ENCODE peak calls at places on chromosomes 2 and 18, in four cellular contexts. D, G, B and W are unnamed samples. For H3K4me1, the result is how much of the 10 kb centered on the place peaks cover.

GRCh38 chr18:8167036-8167435 is 442.2 kb upstream of the RAB12 start:
- DNase-seq in D (no peak), G (no peak), B (no peak), W (no peak)

GRCh38 chr2:45776160-45776955 is 124.9 kb downstream of the PRKCE start:
- DNase-seq in B (no peak), D (no peak), G (no peak), W (no peak)

GRCh38 chr2:237673130-237673921 is 45.9 kb downstream of the LRRFIP1 start:
- DNase-seq in D (no peak), B (peak), G (peak), W (peak)

GRCh38 chr18:54140641-54141040 is 83.8 kb downstream of the MBD2 start:
- DNase-seq in G (no peak), D (no peak), B (no peak), W (no peak)

GRCh38 chr2:98148968-98149697 is 62.2 kb downstream of the VWA3B start:
- DNase-seq in G (no peak), B (no peak), D (no peak), W (no peak)

GRCh38 chr2:12044857-12045256 is 298.4 kb downstream of the LPIN1 start:
- DNase-seq in D (no peak), B (no peak), G (no peak), W (no peak)

GRCh38 chr18:34870916-34871315 is 160.8 kb downstream of the DTNA start:
- DNase-seq in G (no peak), B (no peak), D (no peak), W (no peak)

GRCh38 chr2:34936089-34936488 is 1337.0 kb upstream of the FAM98A start:
- DNase-seq in B (no peak), D (peak), G (no peak), W (no peak)

GRCh38 chr2:233756429-233757081 is 3.5 kb upstream of the UGT1A1 start:
- DNase-seq in B (no peak), D (no peak), G (no peak), W (no peak)

GRCh38 chr2:20664071-20664390 is 2.9 kb upstream of the GDF7 start:
- DNase-seq in G (no peak), D (no peak), B (no peak), W (no peak)

GRCh38 chr18:42047721-42048120 is 92.7 kb downstream of the PIK3C3 start:
- DNase-seq in G (no peak), D (no peak), B (no peak), W (no peak)

GRCh38 chr2:101873543-101873942 is 118.2 kb upstream of the IL1R2 start:
- DNase-seq in G (no peak), B (no peak), D (no peak), W (no peak)

GRCh38 chr2:44713170-44713569 is 228.3 kb upstream of the SIX3 start:
- DNase-seq in G (no peak), D (no peak), B (no peak), W (no peak)

GRCh38 chr18:22207022-22207758 is 37.8 kb downstream of the GATA6 start:
- DNase-seq in G (no peak), D (no peak), B (no peak), W (no peak)

GRCh38 chr2:158144914-158145625 is 43.4 kb downstream of the UPP2 start:
- DNase-seq in B (no peak), G (no peak), D (no peak), W (no peak)

GRCh38 chr2:207528980-207529329 is 807 bp upstream of the CREB1 start:
- DNase-seq in D (no peak), G (no peak), B (peak), W (no peak)

GRCh38 chr18:5768454-5768853 is 126.9 kb downstream of the TMEM200C start:
- DNase-seq in G (no peak), B (no peak), D (no peak), W (no peak)

GRCh38 chr18:5772271-5772670 is 123.1 kb downstream of the TMEM200C start:
- DNase-seq in B (no peak), G (no peak), D (no peak), W (no peak)

GRCh38 chr18:5770176-5770575 is 125.1 kb downstream of the TMEM200C start:
- DNase-seq in G (no peak), D (no peak), B (no peak), W (no peak)

DNA sequence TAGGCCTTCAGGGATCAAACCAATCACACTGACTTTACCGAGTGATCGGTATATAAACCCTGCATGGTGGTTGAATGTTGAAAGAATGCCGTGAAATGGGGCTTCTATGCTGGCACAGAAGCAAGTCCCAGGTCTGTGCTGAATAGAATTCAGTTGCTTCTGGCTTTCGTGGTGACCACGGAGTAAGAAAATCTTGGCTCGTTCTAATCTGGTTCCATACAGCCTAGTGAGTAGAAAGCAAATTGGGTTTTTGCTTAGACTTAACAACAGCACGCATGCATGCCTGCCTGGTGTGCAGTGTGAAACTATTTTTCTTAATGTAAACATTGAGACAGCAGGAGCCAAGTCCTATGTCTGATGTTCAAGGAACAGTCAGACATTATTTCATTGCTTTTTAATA is 122.6 kb downstream of the TMEM200C start:
- DNase-seq in G (no peak), B (no peak), D (no peak), W (no peak)
- H3K4me1 ChIP-seq in G (under half), B (under half), D (under half), W (under half)

GRCh38 chr2:240447934-240448333 is 12.5 kb downstream of the GPC1 start:
- DNase-seq in B (no peak), G (no peak), D (no peak), W (no peak)
- H3K4me1 ChIP-seq in B (under half), G (under half), D (under half), W (under half)

DNA sequence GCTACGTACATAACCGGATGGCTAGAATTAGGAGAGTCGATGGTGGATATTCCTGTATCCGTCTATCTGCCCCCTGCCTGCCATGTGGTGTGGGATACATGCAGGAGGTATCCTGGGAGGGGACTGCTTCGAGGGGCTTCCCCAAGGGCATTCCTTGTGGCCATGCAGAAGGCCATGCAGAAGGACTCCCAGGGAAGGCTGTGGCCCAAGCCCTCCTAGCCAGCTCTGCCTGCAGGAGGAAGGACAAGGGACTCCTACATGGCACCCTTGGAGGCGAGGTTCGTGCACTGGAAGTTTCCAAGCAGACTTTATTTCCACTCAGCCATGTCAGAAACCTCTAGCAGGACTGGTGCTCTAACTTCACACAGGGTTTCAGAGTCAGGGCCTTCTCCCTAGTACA is 136.1 kb downstream of the KLHL29 start:
- DNase-seq in B (no peak), G (no peak), D (no peak), W (peak)
- H3K4me1 ChIP-seq in B (under half), G (under half), D (under half), W (under half)

GRCh38 chr2:213234641-213235040 is 49.6 kb upstream of the SPAG16 start:
- DNase-seq in G (no peak), B (no peak), D (no peak), W (no peak)

GRCh38 chr2:213235741-213236140 is 48.5 kb upstream of the SPAG16 start:
- DNase-seq in D (no peak), G (no peak), B (no peak), W (no peak)

GRCh38 chr2:213238753-213239591 is 45.3 kb upstream of the SPAG16 start:
- DNase-seq in G (no peak), B (no peak), D (no peak), W (no peak)

GRCh38 chr2:213237787-213238186 is 46.5 kb upstream of the SPAG16 start:
- DNase-seq in D (no peak), B (no peak), G (no peak), W (no peak)

GRCh38 chr2:213237251-213237650 is 47.0 kb upstream of the SPAG16 start:
- DNase-seq in B (no peak), G (no peak), D (no peak), W (no peak)
- H3K4me1 ChIP-seq in B (under half), G (under half), D (under half), W (under half)

GRCh38 chr2:168565512-168565911 is 109.4 kb downstream of the CERS6 start:
- DNase-seq in G (no peak), B (no peak), D (no peak), W (no peak)
- H3K4me1 ChIP-seq in G (under half), B (under half), D (under half), W (half or more)